ENCODE peak calls at places on chromosomes 5 and 9, in nine cellular contexts. Y is posterior cingulate gyrus, Z is Karpas-422, B is T-helper 17 cell, G is HuH-7, T is C1 segment of cervical spinal cord, D is amniotic epithelial cell, Q is fibroblast of mammary gland, K is left ventricle myocardium superior. M is an unnamed sample.

GRCh38 chr9:136729144-136729543 is 13.6 kb downstream of the LCN10 start:
- DNase-seq in Y (no peak), Z (no peak), B (no peak), G (no peak), T (no peak), D (no peak), Q (no peak), K (no peak), M (no peak)

GRCh38 chr5:16669776-16670175 is 53.0 kb upstream of the RETREG1 start:
- DNase-seq in Y (no peak), Z (no peak), B (no peak), G (no peak), T (no peak), D (peak; percentile 86), Q (peak; percentile 30), K (no peak), M (no peak)

GRCh38 chr5:157025093-157025698 is 33.7 kb downstream of the HAVCR1 start:
- DNase-seq in Y (no peak), Z (no peak), B (no peak), G (no peak), T (no peak), D (no peak), Q (no peak), K (no peak), M (no peak)

GRCh38 chr5:109411627-109412026 is 1.9 kb upstream of the PJA2 start:
- DNase-seq in Y (no peak), Z (no peak), B (no peak), G (no peak), T (no peak), D (peak; percentile 97), Q (peak; percentile 97), K (no peak), M (no peak)

GRCh38 chr5:62111428-62111827 is 194.6 kb upstream of the KIF2A start:
- DNase-seq in Y (no peak), Z (no peak), B (no peak), G (no peak), T (no peak), D (no peak), Q (no peak), K (no peak), M (no peak)

GRCh38 chr9:90979614-90980013 is 178.0 kb downstream of the SYK start:
- DNase-seq in Y (no peak), Z (no peak), B (no peak), G (no peak), T (no peak), D (no peak), Q (no peak), K (no peak), M (no peak)

GRCh38 chr5:176152191-176152932 is 85.9 kb upstream of the SIMC1 start:
- DNase-seq in Y (no peak), Z (no peak), B (no peak), G (no peak), T (no peak), D (no peak), Q (no peak), K (no peak), M (no peak)

GRCh38 chr9:130870491-130871381 is 25.9 kb downstream of the QRFP start:
- DNase-seq in Y (no peak), Z (peak; percentile 37), B (no peak), G (no peak), T (no peak), D (no peak), Q (no peak), K (peak; percentile 54), M (no peak)

GRCh38 chr9:37935106-37935505 is 31.2 kb upstream of the SLC25A51 start:
- DNase-seq in Y (no peak), Z (no peak), B (no peak), G (no peak), T (no peak), D (no peak), Q (no peak), K (peak; percentile 0), M (no peak)

GRCh38 chr5:123538670-123539459 is 26.9 kb downstream of the CSNK1G3 start:
- DNase-seq in Y (no peak), Z (no peak), B (no peak), G (no peak), T (no peak), D (peak; percentile 67), Q (peak; percentile 44), K (no peak), M (no peak)

GRCh38 chr5:60415443-60415842 is 284.5 kb downstream of the DEPDC1B start:
- DNase-seq in Y (no peak), Z (no peak), B (no peak), G (no peak), T (no peak), D (no peak), Q (no peak), K (no peak), M (no peak)

GRCh38 chr5:154648706-154649105 is 106.5 kb upstream of the LARP1 start:
- DNase-seq in Y (no peak), Z (no peak), B (no peak), G (no peak), T (no peak), D (peak; percentile 41), Q (peak; percentile 56), K (no peak), M (peak; percentile 47)

GRCh38 chr5:54671111-54671531 is 153.6 kb downstream of the SNX18 start:
- DNase-seq in Y (no peak), Z (no peak), B (no peak), G (no peak), T (no peak), D (peak; percentile 71), Q (peak; percentile 90), K (no peak), M (no peak)

GRCh38 chr5:172940242-172941066 is 18.8 kb upstream of the RPL26L1 start:
- DNase-seq in Y (no peak), Z (no peak), B (no peak), G (no peak), T (no peak), D (no peak), Q (no peak), K (no peak), M (no peak)

GRCh38 chr5:73591102-73591695 is 25.7 kb downstream of the UTP15 start:
- DNase-seq in Y (no peak), Z (peak; percentile 88), B (no peak), G (peak; percentile 45), T (peak; percentile 27), D (peak; percentile 94), Q (peak; percentile 95), K (no peak), M (peak; percentile 69)

GRCh38 chr5:69444127-69444754 is 29.3 kb downstream of the MARVELD2 start:
- DNase-seq in Y (no peak), Z (no peak), B (no peak), G (peak; percentile 16), T (no peak), D (no peak), Q (no peak), K (no peak), M (peak; percentile 51)

GRCh38 chr5:62496152-62496551 is 82.5 kb upstream of the LRRC70 start:
- DNase-seq in Y (no peak), Z (no peak), B (no peak), G (no peak), T (no peak), D (no peak), Q (no peak), K (no peak), M (no peak)

GRCh38 chr5:148912714-148913398 is 86.4 kb downstream of the ADRB2 start:
- DNase-seq in Y (no peak), Z (no peak), B (no peak), G (peak; percentile 35), T (no peak), D (peak; percentile 94), Q (peak; percentile 97), K (no peak), M (peak; percentile 40)

GRCh38 chr5:177041936-177042335 is 19.4 kb downstream of the ZNF346 start:
- DNase-seq in Y (no peak), Z (no peak), B (no peak), G (no peak), T (no peak), D (no peak), Q (no peak), K (no peak), M (no peak)

GRCh38 chr5:124892185-124892848 is 145.9 kb upstream of the ZNF608 start:
- DNase-seq in Y (no peak), Z (no peak), B (no peak), G (no peak), T (no peak), D (no peak), Q (no peak), K (no peak), M (no peak)